ENCODE peak calls at places on chromosomes 13 and 19, in five cellular contexts. A is epithelial cell of esophagus, W is psoas muscle, B is nephron progenitor cell, O is progenitor cell of endocrine pancreas. E is an unnamed sample.

GRCh38 chr13:34647379-34647778 is 294.7 kb upstream of the NBEA start:
- DNase-seq in A (peak), W (no peak), B (no peak), O (no peak), E (no peak)

GRCh38 chr13:113907637-113908617 is 44.1 kb upstream of the GAS6 start:
- DNase-seq in A (peak), W (no peak), B (peak), O (no peak), E (no peak)

GRCh38 chr13:111270765-111271164 is 49.7 kb upstream of the TEX29 start:
- DNase-seq in A (peak), W (no peak), B (no peak), O (no peak), E (no peak)

GRCh38 chr19:44820648-44821609 is 12.0 kb downstream of the BCAM start:
- DNase-seq in A (no peak), W (peak), B (no peak), O (no peak), E (peak)

GRCh38 chr19:4957981-4958380 is 10.9 kb upstream of the KDM4B start:
- DNase-seq in A (no peak), W (no peak), B (no peak), O (no peak), E (no peak)

GRCh38 chr13:20131057-20131832 is 29.6 kb downstream of the GJA3 start:
- DNase-seq in A (no peak), W (no peak), B (no peak), O (no peak), E (no peak)

GRCh38 chr13:85497652-85498051 is 301.6 kb downstream of the SLITRK6 start:
- DNase-seq in A (peak), W (no peak), B (no peak), O (no peak), E (no peak)

GRCh38 chr19:1672038-1672768 is 19.8 kb upstream of the TCF3 start:
- DNase-seq in A (peak), W (no peak), B (peak), O (no peak), E (no peak)

GRCh38 chr19:38949580-38950367 is 19.0 kb downstream of the MRPS12 start:
- DNase-seq in A (peak), W (peak), B (peak), O (peak), E (peak)

GRCh38 chr13:42223681-42224080 is 48.3 kb upstream of the AKAP11 start:
- DNase-seq in A (no peak), W (no peak), B (no peak), O (no peak), E (no peak)

DNA sequence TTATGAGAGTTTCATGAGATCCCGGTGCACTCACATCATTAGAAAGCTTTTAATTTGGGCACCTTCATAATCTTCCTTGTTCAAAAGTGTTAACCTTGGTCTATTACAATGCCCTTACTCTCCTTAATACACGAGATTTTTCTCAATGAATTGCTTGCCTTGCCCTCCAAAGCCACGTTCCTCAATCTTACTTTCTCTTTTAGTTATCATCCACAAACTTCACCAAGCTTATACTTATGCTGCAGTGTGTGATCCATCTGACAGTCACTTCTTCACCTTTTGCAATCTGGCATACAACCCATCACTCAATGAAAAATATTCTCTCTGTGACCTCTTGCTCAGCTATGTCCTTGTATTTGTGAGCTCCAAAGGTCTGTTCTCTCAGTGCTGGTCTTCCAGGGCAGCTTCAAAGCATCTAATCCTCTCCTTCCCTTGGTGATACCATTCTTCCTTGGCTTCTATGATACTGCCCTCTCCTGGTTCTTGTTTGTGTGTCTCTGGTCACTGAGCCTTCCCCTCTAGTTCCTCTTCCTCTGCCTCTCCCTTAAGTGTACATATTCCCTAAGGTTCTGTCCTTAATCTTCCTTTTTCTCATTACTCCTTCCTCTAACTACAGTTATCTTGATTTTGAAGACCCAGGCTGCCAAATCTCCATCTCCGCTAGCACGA is 202.2 kb upstream of the STARD13 start:
- DNase-seq in A (peak), W (no peak), B (no peak), O (no peak), E (peak)
- TF ChIP-seq CTCF in A (peak), W (peak), B (no peak), O (no peak), E (peak)

GRCh38 chr19:49799798-49800376 is 13.2 kb downstream of the FUZ start:
- DNase-seq in A (no peak), W (no peak), B (no peak), O (no peak), E (no peak)
- TF ChIP-seq CTCF in A (no peak), W (no peak), B (no peak), O (no peak), E (no peak)

DNA sequence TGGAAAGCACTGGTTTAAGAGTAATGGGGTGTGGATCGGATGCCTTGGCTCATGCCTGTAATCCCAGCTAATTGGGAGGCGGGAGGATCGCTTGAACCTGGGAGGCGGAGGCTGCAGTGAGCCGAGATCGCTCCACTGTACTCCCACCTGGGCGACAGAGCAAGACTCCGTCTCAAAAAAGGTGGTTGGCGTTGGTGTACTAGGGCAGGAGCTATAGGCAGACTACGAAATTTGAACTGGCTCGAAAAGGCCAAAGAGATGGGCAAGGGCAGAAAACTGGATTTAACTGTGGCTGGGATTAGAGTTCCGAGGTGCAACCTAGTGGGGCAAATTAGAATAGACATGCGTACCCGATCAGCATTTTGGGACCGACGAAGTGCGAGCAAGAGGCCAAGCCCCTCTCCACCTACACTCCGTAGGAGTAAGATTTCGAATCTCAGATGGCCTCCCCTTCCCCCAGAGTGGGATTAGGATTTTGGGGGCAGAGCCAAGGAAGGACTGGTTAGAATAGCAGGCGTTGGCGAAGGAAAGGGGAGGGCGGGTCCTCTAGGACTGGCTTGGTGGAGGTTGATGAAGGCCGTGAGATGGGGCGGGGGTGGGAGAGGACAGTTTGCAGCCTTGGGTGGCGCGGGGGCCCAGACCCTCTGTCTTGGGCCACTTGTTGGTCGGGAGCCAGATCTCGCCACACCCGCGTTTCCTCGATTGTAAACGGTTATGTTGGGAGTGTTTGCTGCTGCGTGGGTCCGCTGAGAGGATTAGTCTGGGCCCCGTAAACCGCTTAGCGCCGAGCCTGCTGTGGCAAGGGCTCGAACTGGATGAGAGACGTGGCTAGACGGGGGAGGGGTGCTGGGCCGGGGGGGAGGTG is 2.0 kb upstream of the INAFM1 start:
- DNase-seq in A (no peak), W (peak), B (no peak), O (no peak), E (no peak)
- TF ChIP-seq CTCF in A (no peak), W (no peak), B (no peak), O (no peak), E (no peak)

GRCh38 chr13:73275163-73275562 is 216.4 kb downstream of the KLF5 start:
- DNase-seq in A (no peak), W (no peak), B (no peak), O (no peak), E (no peak)
- TF ChIP-seq CTCF in A (no peak), W (no peak), B (no peak), O (peak), E (no peak)

DNA sequence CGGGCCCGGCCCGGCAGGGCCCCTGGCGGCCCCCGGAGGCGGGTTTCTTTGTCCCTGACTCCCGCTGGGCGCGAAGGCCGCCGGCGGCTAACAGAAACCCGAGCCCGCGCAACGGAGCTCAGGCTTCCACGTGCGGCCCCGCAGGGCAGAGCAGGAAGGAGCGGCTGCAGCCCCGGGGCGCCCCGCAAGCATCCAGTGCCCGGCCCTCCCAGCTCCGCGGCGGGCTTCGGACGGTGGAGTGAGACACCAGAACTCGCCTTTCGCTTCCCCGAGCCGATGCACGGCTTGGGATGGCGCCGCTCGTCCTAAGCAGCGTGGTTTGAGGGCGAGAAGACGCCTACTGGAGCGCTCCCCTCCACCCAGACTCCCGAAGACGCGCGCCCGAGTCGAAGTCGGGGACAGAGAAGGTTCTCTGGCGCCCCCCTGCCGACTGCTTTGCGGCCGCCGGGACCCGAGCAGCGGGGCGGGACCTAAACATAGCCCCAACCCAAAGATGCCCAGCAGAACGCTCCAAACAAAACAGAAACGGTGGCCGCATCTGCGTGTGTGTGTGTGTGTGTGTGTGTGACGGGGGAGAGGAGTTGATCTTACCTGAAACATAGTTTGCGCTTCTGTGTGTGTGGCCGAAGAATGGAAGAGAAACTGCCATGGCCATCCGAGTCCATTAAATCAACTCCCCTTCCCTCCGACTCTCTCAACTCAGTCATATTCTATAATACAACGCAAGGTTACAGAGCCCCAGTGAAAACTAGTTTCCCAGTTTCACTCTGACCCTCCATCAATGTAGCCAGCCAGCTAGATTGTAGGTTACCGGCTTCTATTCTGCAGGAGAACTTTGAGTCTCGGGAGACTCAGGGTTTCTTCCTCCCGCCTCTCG is 629 bp upstream of the FGF9 start:
- DNase-seq in A (peak), W (peak), B (peak), O (peak), E (peak)
- TF ChIP-seq CTCF in A (no peak), W (no peak), B (no peak), O (peak), E (no peak)

DNA sequence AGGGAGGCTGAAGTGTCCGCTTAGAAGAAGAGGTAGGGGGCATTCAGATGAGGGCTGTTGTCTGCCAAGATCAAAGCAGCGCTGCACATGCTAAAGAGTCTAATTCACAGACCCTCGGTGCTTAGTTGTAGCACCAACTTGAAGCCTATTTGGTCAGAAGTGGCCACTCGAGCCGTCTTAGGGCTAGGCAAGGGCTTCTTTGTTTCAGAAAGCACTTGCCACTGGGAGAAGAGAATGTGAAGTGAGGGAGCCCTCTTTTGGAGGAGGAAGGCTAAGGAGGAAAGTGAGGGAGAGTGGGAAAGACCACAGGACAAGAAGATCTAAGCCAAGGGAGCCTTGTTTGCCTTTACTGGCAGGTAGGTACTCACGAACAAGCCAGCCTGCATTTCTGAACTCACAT is 313.4 kb upstream of the TMTC4 start:
- DNase-seq in A (peak), W (no peak), B (no peak), O (no peak), E (no peak)
- TF ChIP-seq CTCF in A (peak), W (no peak), B (no peak), O (peak), E (no peak)

GRCh38 chr13:93981578-93981977 is 497.9 kb downstream of the DCT start:
- DNase-seq in A (no peak), W (no peak), B (no peak), O (no peak), E (no peak)
- TF ChIP-seq CTCF in A (no peak), W (no peak), B (no peak), O (no peak), E (no peak)

GRCh38 chr13:99905224-99905623 is 66.3 kb downstream of the ZIC5 start:
- DNase-seq in A (no peak), W (no peak), B (no peak), O (no peak), E (no peak)
- TF ChIP-seq CTCF in A (no peak), W (no peak), B (no peak), O (no peak), E (no peak)

GRCh38 chr13:63345835-63346234 is 1930.2 kb upstream of the PCDH20 start:
- DNase-seq in A (no peak), W (no peak), B (no peak), O (no peak), E (no peak)
- TF ChIP-seq CTCF in A (no peak), W (no peak), B (no peak), O (no peak), E (no peak)